ENCODE peak calls at places on chromosomes 12 and 14, in eight cellular contexts. One of them, this sample, is unnamed.

GRCh38 chr14:39268393-39268792 is 34.7 kb downstream of the MIA2 start:
- DNase-seq in iPS DF 19.7: no peak
- DNase-seq in ELR: peak
- DNase-seq in NCI-H460: no peak
- DNase-seq in cerebellar cortex: peak
- DNase-seq in stimulated activated CD8-positive, alpha-beta memory T cell treated with anti-CD3 and anti-CD28 coated beads, Interleukin-7, amount 100 ng/mL, for 4 hours: no peak
- DNase-seq in dorsolateral prefrontal cortex: no peak
- DNase-seq in NCI-H345: peak
- DNase-seq in this sample: no peak

GRCh38 chr14:91230363-91231035 is 14.0 kb downstream of the GPR68 start:
- DNase-seq in dorsolateral prefrontal cortex: no peak
- DNase-seq in NCI-H460: peak
- DNase-seq in NCI-H345: no peak
- DNase-seq in cerebellar cortex: peak
- DNase-seq in stimulated activated CD8-positive, alpha-beta memory T cell treated with anti-CD3 and anti-CD28 coated beads, Interleukin-7, amount 100 ng/mL, for 4 hours: no peak
- DNase-seq in ELR: peak
- DNase-seq in iPS DF 19.7: no peak
- DNase-seq in this sample: no peak

GRCh38 chr12:131794061-131794460 is 34.1 kb upstream of the MMP17 start:
- DNase-seq in ELR: no peak
- DNase-seq in iPS DF 19.7: no peak
- DNase-seq in NCI-H460: no peak
- DNase-seq in stimulated activated CD8-positive, alpha-beta memory T cell treated with anti-CD3 and anti-CD28 coated beads, Interleukin-7, amount 100 ng/mL, for 4 hours: no peak
- DNase-seq in cerebellar cortex: no peak
- DNase-seq in NCI-H345: no peak
- DNase-seq in dorsolateral prefrontal cortex: no peak
- DNase-seq in this sample: no peak

GRCh38 chr14:100079606-100080005 is 14.4 kb downstream of the EVL start:
- DNase-seq in NCI-H345: no peak
- DNase-seq in cerebellar cortex: no peak
- DNase-seq in ELR: no peak
- DNase-seq in stimulated activated CD8-positive, alpha-beta memory T cell treated with anti-CD3 and anti-CD28 coated beads, Interleukin-7, amount 100 ng/mL, for 4 hours: no peak
- DNase-seq in NCI-H460: no peak
- DNase-seq in iPS DF 19.7: no peak
- DNase-seq in dorsolateral prefrontal cortex: no peak
- DNase-seq in this sample: no peak

GRCh38 chr14:105067140-105067968 is 2.1 kb upstream of the GPR132 start:
- DNase-seq in ELR: peak
- DNase-seq in cerebellar cortex: no peak
- DNase-seq in NCI-H345: no peak
- DNase-seq in NCI-H460: no peak
- DNase-seq in stimulated activated CD8-positive, alpha-beta memory T cell treated with anti-CD3 and anti-CD28 coated beads, Interleukin-7, amount 100 ng/mL, for 4 hours: no peak
- DNase-seq in dorsolateral prefrontal cortex: no peak
- DNase-seq in iPS DF 19.7: no peak
- DNase-seq in this sample: no peak

GRCh38 chr12:62724947-62725447 is 210.0 kb downstream of the PPM1H start:
- DNase-seq in NCI-H460: peak
- DNase-seq in ELR: peak
- DNase-seq in dorsolateral prefrontal cortex: no peak
- DNase-seq in iPS DF 19.7: peak
- DNase-seq in cerebellar cortex: peak
- DNase-seq in stimulated activated CD8-positive, alpha-beta memory T cell treated with anti-CD3 and anti-CD28 coated beads, Interleukin-7, amount 100 ng/mL, for 4 hours: no peak
- DNase-seq in NCI-H345: no peak
- DNase-seq in this sample: no peak

GRCh38 chr12:97306121-97306520 is 156.5 kb upstream of the RMST start:
- DNase-seq in cerebellar cortex: no peak
- DNase-seq in ELR: no peak
- DNase-seq in dorsolateral prefrontal cortex: no peak
- DNase-seq in NCI-H460: no peak
- DNase-seq in stimulated activated CD8-positive, alpha-beta memory T cell treated with anti-CD3 and anti-CD28 coated beads, Interleukin-7, amount 100 ng/mL, for 4 hours: no peak
- DNase-seq in NCI-H345: peak
- DNase-seq in iPS DF 19.7: no peak
- DNase-seq in this sample: peak

GRCh38 chr12:92518071-92518470 is 184.7 kb upstream of the PLEKHG7 start:
- DNase-seq in dorsolateral prefrontal cortex: no peak
- DNase-seq in iPS DF 19.7: no peak
- DNase-seq in stimulated activated CD8-positive, alpha-beta memory T cell treated with anti-CD3 and anti-CD28 coated beads, Interleukin-7, amount 100 ng/mL, for 4 hours: no peak
- DNase-seq in NCI-H460: no peak
- DNase-seq in cerebellar cortex: no peak
- DNase-seq in ELR: no peak
- DNase-seq in NCI-H345: no peak
- DNase-seq in this sample: no peak

GRCh38 chr12:52715416-52715815 is 12.1 kb upstream of the KRT77 start:
- DNase-seq in NCI-H345: no peak
- DNase-seq in NCI-H460: no peak
- DNase-seq in cerebellar cortex: no peak
- DNase-seq in dorsolateral prefrontal cortex: no peak
- DNase-seq in stimulated activated CD8-positive, alpha-beta memory T cell treated with anti-CD3 and anti-CD28 coated beads, Interleukin-7, amount 100 ng/mL, for 4 hours: no peak
- DNase-seq in ELR: peak
- DNase-seq in iPS DF 19.7: no peak
- DNase-seq in this sample: peak

GRCh38 chr12:122003646-122004611 is 17.8 kb upstream of the BCL7A start:
- DNase-seq in NCI-H345: no peak
- DNase-seq in stimulated activated CD8-positive, alpha-beta memory T cell treated with anti-CD3 and anti-CD28 coated beads, Interleukin-7, amount 100 ng/mL, for 4 hours: no peak
- DNase-seq in cerebellar cortex: no peak
- DNase-seq in iPS DF 19.7: no peak
- DNase-seq in NCI-H460: no peak
- DNase-seq in ELR: no peak
- DNase-seq in dorsolateral prefrontal cortex: no peak
- DNase-seq in this sample: no peak

GRCh38 chr12:53940448-53941014 is 1.9 kb downstream of the HOXC13 start:
- DNase-seq in NCI-H345: no peak
- DNase-seq in NCI-H460: no peak
- DNase-seq in stimulated activated CD8-positive, alpha-beta memory T cell treated with anti-CD3 and anti-CD28 coated beads, Interleukin-7, amount 100 ng/mL, for 4 hours: no peak
- DNase-seq in ELR: no peak
- DNase-seq in cerebellar cortex: no peak
- DNase-seq in iPS DF 19.7: no peak
- DNase-seq in dorsolateral prefrontal cortex: no peak
- DNase-seq in this sample: no peak

GRCh38 chr12:116606397-116606796 is 47.2 kb downstream of the MAP1LC3B2 start:
- DNase-seq in NCI-H345: no peak
- DNase-seq in iPS DF 19.7: no peak
- DNase-seq in stimulated activated CD8-positive, alpha-beta memory T cell treated with anti-CD3 and anti-CD28 coated beads, Interleukin-7, amount 100 ng/mL, for 4 hours: no peak
- DNase-seq in NCI-H460: no peak
- DNase-seq in ELR: no peak
- DNase-seq in dorsolateral prefrontal cortex: no peak
- DNase-seq in cerebellar cortex: no peak
- DNase-seq in this sample: no peak

GRCh38 chr12:10941916-10942607 is 3.0 kb upstream of the TAS2R14 start:
- DNase-seq in dorsolateral prefrontal cortex: no peak
- DNase-seq in stimulated activated CD8-positive, alpha-beta memory T cell treated with anti-CD3 and anti-CD28 coated beads, Interleukin-7, amount 100 ng/mL, for 4 hours: no peak
- DNase-seq in NCI-H345: no peak
- DNase-seq in NCI-H460: no peak
- DNase-seq in iPS DF 19.7: peak
- DNase-seq in ELR: peak
- DNase-seq in cerebellar cortex: no peak
- DNase-seq in this sample: no peak

GRCh38 chr12:115911360-115911759 is 366.1 kb downstream of the MED13L start:
- DNase-seq in ELR: no peak
- DNase-seq in NCI-H460: no peak
- DNase-seq in stimulated activated CD8-positive, alpha-beta memory T cell treated with anti-CD3 and anti-CD28 coated beads, Interleukin-7, amount 100 ng/mL, for 4 hours: no peak
- DNase-seq in dorsolateral prefrontal cortex: no peak
- DNase-seq in iPS DF 19.7: no peak
- DNase-seq in NCI-H345: no peak
- DNase-seq in cerebellar cortex: no peak
- DNase-seq in this sample: no peak

GRCh38 chr14:93010543-93011541 is 87.9 kb downstream of the CHGA start:
- DNase-seq in NCI-H460: no peak
- DNase-seq in stimulated activated CD8-positive, alpha-beta memory T cell treated with anti-CD3 and anti-CD28 coated beads, Interleukin-7, amount 100 ng/mL, for 4 hours: no peak
- DNase-seq in cerebellar cortex: no peak
- DNase-seq in NCI-H345: peak
- DNase-seq in dorsolateral prefrontal cortex: no peak
- DNase-seq in ELR: no peak
- DNase-seq in iPS DF 19.7: no peak
- DNase-seq in this sample: peak

GRCh38 chr12:21697829-21698630 is 40.4 kb upstream of the LDHB start:
- DNase-seq in NCI-H460: peak
- DNase-seq in cerebellar cortex: peak
- DNase-seq in stimulated activated CD8-positive, alpha-beta memory T cell treated with anti-CD3 and anti-CD28 coated beads, Interleukin-7, amount 100 ng/mL, for 4 hours: no peak
- DNase-seq in NCI-H345: peak
- DNase-seq in dorsolateral prefrontal cortex: no peak
- DNase-seq in ELR: peak
- DNase-seq in iPS DF 19.7: no peak
- DNase-seq in this sample: peak

GRCh38 chr12:65818454-65819382 is 5.6 kb upstream of the HMGA2 start:
- DNase-seq in dorsolateral prefrontal cortex: no peak
- DNase-seq in cerebellar cortex: no peak
- DNase-seq in NCI-H460: no peak
- DNase-seq in NCI-H345: no peak
- DNase-seq in iPS DF 19.7: no peak
- DNase-seq in stimulated activated CD8-positive, alpha-beta memory T cell treated with anti-CD3 and anti-CD28 coated beads, Interleukin-7, amount 100 ng/mL, for 4 hours: no peak
- DNase-seq in ELR: peak
- DNase-seq in this sample: no peak

GRCh38 chr12:51977320-51977753 is 25.8 kb downstream of the ACVR1B start:
- DNase-seq in NCI-H460: no peak
- DNase-seq in NCI-H345: no peak
- DNase-seq in stimulated activated CD8-positive, alpha-beta memory T cell treated with anti-CD3 and anti-CD28 coated beads, Interleukin-7, amount 100 ng/mL, for 4 hours: no peak
- DNase-seq in dorsolateral prefrontal cortex: no peak
- DNase-seq in ELR: no peak
- DNase-seq in cerebellar cortex: no peak
- DNase-seq in iPS DF 19.7: no peak
- DNase-seq in this sample: no peak

GRCh38 chr14:36508418-36509051 is 11.5 kb downstream of the NKX2-1 start:
- DNase-seq in stimulated activated CD8-positive, alpha-beta memory T cell treated with anti-CD3 and anti-CD28 coated beads, Interleukin-7, amount 100 ng/mL, for 4 hours: no peak
- DNase-seq in NCI-H345: peak
- DNase-seq in cerebellar cortex: no peak
- DNase-seq in NCI-H460: no peak
- DNase-seq in dorsolateral prefrontal cortex: no peak
- DNase-seq in ELR: no peak
- DNase-seq in iPS DF 19.7: no peak
- DNase-seq in this sample: no peak